ENCODE peak calls at places on chromosomes 3 and 15, in six cellular contexts. J is NCI-H510A treated with DMSO at 0.1 percent for 48 hours; R is ELR; B is H9; C is stimulated activated CD4-positive, alpha-beta T cell treated with anti-CD3 and anti-CD28 coated beads, Interleukin-15, amount 100 ng/mL, for 48 hours; F is psoas muscle. X is an unnamed sample.

GRCh38 chr15:75097939-75098338 is 74.5 kb downstream of the PPCDC start:
- DNase-seq in J (no peak), R (no peak), B (no peak), C (no peak), F (no peak), X (no peak)

GRCh38 chr3:37324752-37325407 is 150.5 kb upstream of the LRRFIP2 start:
- DNase-seq in J (no peak), R (no peak), B (no peak), C (no peak), F (no peak), X (no peak)

GRCh38 chr3:141764041-141764440 is 833 bp downstream of the GRK7 start:
- DNase-seq in J (no peak), R (no peak), B (no peak), C (no peak), F (no peak), X (no peak)

GRCh38 chr3:183980408-183980807 is 37.3 kb downstream of the ABCC5 start:
- DNase-seq in J (peak), R (no peak), B (no peak), C (no peak), F (peak), X (no peak)

GRCh38 chr15:79956354-79956939 is 14.5 kb downstream of the BCL2A1 start:
- DNase-seq in J (no peak), R (no peak), B (no peak), C (no peak), F (no peak), X (no peak)

GRCh38 chr3:32249184-32249782 is 10.8 kb downstream of the CMTM8 start:
- DNase-seq in J (no peak), R (peak), B (no peak), C (no peak), F (no peak), X (no peak)

GRCh38 chr3:14143826-14144225 is 19.0 kb downstream of the TMEM43 start:
- DNase-seq in J (peak), R (peak), B (no peak), C (no peak), F (no peak), X (peak)

GRCh38 chr3:44952689-44953088 is 23.3 kb downstream of the ZDHHC3 start:
- DNase-seq in J (no peak), R (no peak), B (no peak), C (no peak), F (no peak), X (no peak)

GRCh38 chr3:107674371-107674770 is 151.6 kb downstream of the BBX start:
- DNase-seq in J (no peak), R (no peak), B (no peak), C (no peak), F (peak), X (no peak)

GRCh38 chr3:50299929-50300680 is 900 bp upstream of the HYAL3 start:
- DNase-seq in J (no peak), R (peak), B (no peak), C (no peak), F (peak), X (no peak)

GRCh38 chr3:192887047-192887446 is 30.6 kb downstream of the MB21D2 start:
- DNase-seq in J (no peak), R (peak), B (no peak), C (no peak), F (no peak), X (no peak)

GRCh38 chr3:107024481-107025153 is 352.6 kb upstream of the CCDC54 start:
- DNase-seq in J (no peak), R (no peak), B (no peak), C (no peak), F (peak), X (no peak)

GRCh38 chr3:45537960-45538640 is 56.5 kb upstream of the LIMD1 start:
- DNase-seq in J (no peak), R (no peak), B (no peak), C (no peak), F (no peak), X (no peak)

GRCh38 chr3:39067286-39067685 is 15.5 kb downstream of the WDR48 start:
- DNase-seq in J (no peak), R (no peak), B (no peak), C (no peak), F (no peak), X (no peak)

GRCh38 chr3:134030801-134031619 is 1.3 kb upstream of the SLCO2A1 start:
- DNase-seq in J (no peak), R (no peak), B (no peak), C (no peak), F (no peak), X (no peak)

GRCh38 chr15:92884813-92885461 is 15.2 kb upstream of the CHD2 start:
- DNase-seq in J (no peak), R (peak), B (no peak), C (no peak), F (no peak), X (no peak)

GRCh38 chr3:177594096-177594495 is 396.8 kb upstream of the TBL1XR1 start:
- DNase-seq in J (no peak), R (no peak), B (no peak), C (no peak), F (no peak), X (no peak)

GRCh38 chr3:180633722-180634121 is 31.8 kb downstream of the TTC14 start:
- DNase-seq in J (no peak), R (no peak), B (peak), C (no peak), F (no peak), X (peak)

GRCh38 chr3:35335703-35336102 is 303.6 kb upstream of the ARPP21 start:
- DNase-seq in J (no peak), R (no peak), B (no peak), C (no peak), F (no peak), X (no peak)

GRCh38 chr15:29516929-29517328 is 247.3 kb upstream of the NSMCE3 start:
- DNase-seq in J (no peak), R (no peak), B (no peak), C (no peak), F (no peak), X (no peak)

GRCh38 chr3:69297525-69297924 is 88.4 kb downstream of the FRMD4B start:
- DNase-seq in J (no peak), R (no peak), B (no peak), C (no peak), F (no peak), X (no peak)

GRCh38 chr15:82742134-82742533 is 32.5 kb upstream of the AP3B2 start:
- DNase-seq in J (no peak), R (no peak), B (no peak), C (no peak), F (no peak), X (no peak)

GRCh38 chr3:148943531-148944200 is 47.7 kb upstream of the GYG1 start:
- DNase-seq in J (peak), R (peak), B (no peak), C (no peak), F (no peak), X (peak)

GRCh38 chr3:161343986-161344385 is 27.3 kb downstream of the SPTSSB start:
- DNase-seq in J (no peak), R (no peak), B (no peak), C (no peak), F (no peak), X (no peak)

GRCh38 chr3:69925506-69925905 is 74.0 kb upstream of the SAMMSON start:
- DNase-seq in J (no peak), R (no peak), B (no peak), C (no peak), F (no peak), X (no peak)

GRCh38 chr3:45967724-45968123 is 24.5 kb downstream of the CXCR6 start:
- DNase-seq in J (no peak), R (no peak), B (no peak), C (no peak), F (peak), X (no peak)

GRCh38 chr15:40058476-40059140 is 19.6 kb upstream of the SRP14 start:
- DNase-seq in J (no peak), R (peak), B (peak), C (no peak), F (no peak), X (no peak)

GRCh38 chr15:77083381-77084160 is 12.7 kb upstream of the TSPAN3 start:
- DNase-seq in J (peak), R (no peak), B (peak), C (peak), F (peak), X (peak)

GRCh38 chr3:159854500-159855124 is 134.0 kb upstream of the IL12A start:
- DNase-seq in J (no peak), R (peak), B (no peak), C (no peak), F (peak), X (no peak)

GRCh38 chr3:177320765-177321247 is 123.5 kb upstream of the TBL1XR1 start:
- DNase-seq in J (no peak), R (no peak), B (no peak), C (no peak), F (no peak), X (no peak)

GRCh38 chr3:99286266-99286845 is 352.0 kb upstream of the COL8A1 start:
- DNase-seq in J (no peak), R (peak), B (no peak), C (no peak), F (no peak), X (no peak)

GRCh38 chr15:79403501-79403900 is 28.6 kb upstream of the MINAR1 start:
- DNase-seq in J (no peak), R (peak), B (no peak), C (no peak), F (no peak), X (no peak)

GRCh38 chr3:129834580-129834979 is 58.9 kb downstream of the TMCC1 start:
- DNase-seq in J (no peak), R (no peak), B (no peak), C (no peak), F (no peak), X (no peak)

GRCh38 chr3:71917540-71917939 is 132.6 kb upstream of the PROK2 start:
- DNase-seq in J (no peak), R (no peak), B (no peak), C (no peak), F (no peak), X (no peak)

GRCh38 chr3:126545544-126545943 is 13.2 kb downstream of the C3orf22 start:
- DNase-seq in J (no peak), R (no peak), B (peak), C (no peak), F (peak), X (peak)

GRCh38 chr15:66389859-66390382 is 3.2 kb downstream of the MAP2K1 start:
- DNase-seq in J (no peak), R (peak), B (no peak), C (no peak), F (no peak), X (no peak)

GRCh38 chr15:91975241-91975978 is 121.9 kb downstream of the SLCO3A1 start:
- DNase-seq in J (no peak), R (no peak), B (peak), C (no peak), F (no peak), X (peak)